ENCODE peak calls at places on chromosomes 2 and 18, in five cellular contexts. One of them, this sample, is unnamed.

GRCh38 chr2:233453916-233454315 is 99.6 kb downstream of the DGKD start:
- DNase-seq in left lung: peak
- DNase-seq in HL-60: no peak
- DNase-seq in AG04450: no peak
- DNase-seq in sigmoid colon: no peak
- DNase-seq in this sample: no peak

GRCh38 chr18:10798727-10799435 is 273.1 kb downstream of the NAPG start:
- DNase-seq in sigmoid colon: no peak
- DNase-seq in HL-60: no peak
- DNase-seq in AG04450: no peak
- DNase-seq in left lung: no peak
- DNase-seq in this sample: no peak

GRCh38 chr2:175207741-175208438 is 26.4 kb upstream of the ATP5MC3 start:
- DNase-seq in sigmoid colon: no peak
- DNase-seq in HL-60: no peak
- DNase-seq in AG04450: no peak
- DNase-seq in left lung: no peak
- DNase-seq in this sample: no peak

GRCh38 chr2:223054193-223054781 is 2.3 kb downstream of the KCNE4 start:
- DNase-seq in AG04450: no peak
- DNase-seq in left lung: no peak
- DNase-seq in sigmoid colon: peak
- DNase-seq in HL-60: peak
- DNase-seq in this sample: no peak

GRCh38 chr2:214311931-214312749 is 98.7 kb upstream of the VWC2L start:
- DNase-seq in HL-60: no peak
- DNase-seq in left lung: no peak
- DNase-seq in AG04450: no peak
- DNase-seq in sigmoid colon: no peak
- DNase-seq in this sample: no peak

GRCh38 chr2:224690868-224691267 is 25.3 kb downstream of the CCDC195 start:
- DNase-seq in sigmoid colon: no peak
- DNase-seq in left lung: no peak
- DNase-seq in HL-60: no peak
- DNase-seq in AG04450: no peak
- DNase-seq in this sample: no peak

GRCh38 chr18:9707381-9708056 is 582 bp upstream of the RAB31 start:
- DNase-seq in AG04450: no peak
- DNase-seq in HL-60: no peak
- DNase-seq in left lung: no peak
- DNase-seq in sigmoid colon: peak
- DNase-seq in this sample: no peak

GRCh38 chr2:222381556-222381955 is 42.8 kb upstream of the SGPP2 start:
- DNase-seq in AG04450: no peak
- DNase-seq in left lung: no peak
- DNase-seq in sigmoid colon: no peak
- DNase-seq in HL-60: no peak
- DNase-seq in this sample: no peak

GRCh38 chr2:178477443-178478099 is 829 bp downstream of the FKBP7 start:
- DNase-seq in left lung: no peak
- DNase-seq in HL-60: no peak
- DNase-seq in AG04450: no peak
- DNase-seq in sigmoid colon: no peak
- DNase-seq in this sample: no peak

GRCh38 chr2:43777306-43777926 is 3.6 kb downstream of the DYNC2LI1 start:
- DNase-seq in AG04450: no peak
- DNase-seq in HL-60: no peak
- DNase-seq in left lung: peak
- DNase-seq in sigmoid colon: no peak
- DNase-seq in this sample: no peak

GRCh38 chr2:196983934-196984333 is 57.4 kb upstream of the PGAP1 start:
- DNase-seq in sigmoid colon: no peak
- DNase-seq in AG04450: no peak
- DNase-seq in HL-60: peak
- DNase-seq in left lung: no peak
- DNase-seq in this sample: no peak

GRCh38 chr2:174392706-174393105 is 2.8 kb upstream of the SCRN3 start:
- DNase-seq in AG04450: no peak
- DNase-seq in left lung: no peak
- DNase-seq in sigmoid colon: no peak
- DNase-seq in HL-60: no peak
- DNase-seq in this sample: no peak

GRCh38 chr2:55885129-55885943 is 38.2 kb downstream of the EFEMP1 start:
- DNase-seq in sigmoid colon: no peak
- DNase-seq in HL-60: no peak
- DNase-seq in AG04450: peak
- DNase-seq in left lung: peak
- DNase-seq in this sample: no peak

GRCh38 chr2:30691091-30691947 is 115.9 kb downstream of the CAPN13 start:
- DNase-seq in left lung: no peak
- DNase-seq in HL-60: no peak
- DNase-seq in sigmoid colon: peak
- DNase-seq in AG04450: no peak
- DNase-seq in this sample: no peak

GRCh38 chr18:56541790-56542189 is 96.6 kb downstream of the TXNL1 start:
- DNase-seq in sigmoid colon: no peak
- DNase-seq in HL-60: peak
- DNase-seq in AG04450: no peak
- DNase-seq in left lung: no peak
- DNase-seq in this sample: no peak

GRCh38 chr2:3625186-3625585 is 30.3 kb downstream of the COLEC11 start:
- DNase-seq in left lung: peak
- DNase-seq in HL-60: no peak
- DNase-seq in sigmoid colon: peak
- DNase-seq in AG04450: no peak
- DNase-seq in this sample: no peak

GRCh38 chr2:117272975-117273671 is 541.4 kb upstream of the DDX18 start:
- DNase-seq in AG04450: no peak
- DNase-seq in sigmoid colon: no peak
- DNase-seq in HL-60: no peak
- DNase-seq in left lung: no peak
- DNase-seq in this sample: no peak

GRCh38 chr18:79937103-79937860 is 14.2 kb downstream of the SLC66A2 start:
- DNase-seq in AG04450: no peak
- DNase-seq in left lung: peak
- DNase-seq in sigmoid colon: peak
- DNase-seq in HL-60: no peak
- DNase-seq in this sample: no peak

DNA sequence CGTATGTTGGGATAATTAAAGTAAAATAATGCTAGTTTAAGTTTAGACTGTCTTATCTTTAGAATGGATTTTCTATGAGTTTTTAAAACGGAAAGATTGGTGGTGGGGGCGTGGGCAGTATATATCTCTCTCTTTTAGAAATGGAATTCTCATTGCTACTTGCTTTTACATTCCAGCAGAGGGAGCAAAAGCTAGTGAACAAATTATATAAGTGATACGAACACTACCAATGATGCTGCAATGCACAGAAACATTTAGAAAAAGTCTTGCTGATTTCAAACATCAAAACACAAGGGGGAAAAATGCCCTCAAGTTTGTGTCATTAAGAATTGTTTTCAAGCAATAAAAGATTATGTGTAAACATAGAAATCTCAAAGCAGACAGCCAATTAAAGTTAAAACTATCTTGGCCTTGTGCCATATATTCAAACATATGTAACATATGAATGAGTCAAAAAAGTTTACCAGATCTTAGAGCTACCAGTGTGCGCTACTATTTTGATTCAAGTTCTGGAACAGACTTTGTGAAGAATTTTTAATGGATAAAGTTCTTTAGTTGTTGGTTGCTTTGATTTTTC is 296.3 kb upstream of the KCNJ3 start:
- DNase-seq in left lung: no peak
- DNase-seq in sigmoid colon: no peak
- DNase-seq in HL-60: no peak
- DNase-seq in AG04450: no peak
- DNase-seq in this sample: no peak
- TF ChIP-seq CTCF in left lung: no peak
- TF ChIP-seq CTCF in sigmoid colon: no peak
- TF ChIP-seq CTCF in HL-60: no peak
- TF ChIP-seq CTCF in AG04450: no peak
- TF ChIP-seq CTCF in this sample: peak

DNA sequence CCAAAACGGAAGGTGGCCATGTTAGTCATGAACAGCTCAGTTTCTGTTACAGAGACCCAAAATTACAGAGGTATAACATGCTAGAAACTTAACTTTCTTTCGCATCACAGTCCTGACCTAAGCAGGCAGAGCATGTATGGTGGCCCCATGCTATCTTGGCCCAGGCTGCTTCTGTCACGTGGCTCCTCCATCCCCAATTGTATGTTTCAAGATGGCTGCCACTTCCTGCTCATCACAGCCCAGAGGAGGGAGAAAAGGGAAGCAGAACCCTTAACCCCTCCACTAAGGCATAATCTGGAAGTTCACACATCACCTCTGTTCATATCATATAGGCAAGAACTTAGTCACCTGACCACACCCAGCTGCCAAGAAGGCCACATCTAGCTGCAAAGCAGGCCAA is 28.7 kb downstream of the CDK15 start:
- DNase-seq in AG04450: no peak
- DNase-seq in HL-60: no peak
- DNase-seq in sigmoid colon: no peak
- DNase-seq in left lung: no peak
- DNase-seq in this sample: no peak
- TF ChIP-seq CTCF in AG04450: no peak
- TF ChIP-seq CTCF in HL-60: no peak
- TF ChIP-seq CTCF in sigmoid colon: no peak
- TF ChIP-seq CTCF in left lung: no peak
- TF ChIP-seq CTCF in this sample: no peak

GRCh38 chr18:12883684-12884520 is at the start of gene PTPN2:
- DNase-seq in AG04450: peak
- DNase-seq in left lung: peak
- DNase-seq in sigmoid colon: peak
- DNase-seq in HL-60: peak
- DNase-seq in this sample: peak

GRCh38 chr18:12883003-12883683 is 894 bp downstream of the PTPN2 start:
- DNase-seq in sigmoid colon: no peak
- DNase-seq in AG04450: no peak
- DNase-seq in HL-60: no peak
- DNase-seq in left lung: no peak
- DNase-seq in this sample: no peak

GRCh38 chr18:12884521-12885323 is 685 bp upstream of the PTPN2 start:
- DNase-seq in HL-60: peak
- DNase-seq in sigmoid colon: no peak
- DNase-seq in AG04450: no peak
- DNase-seq in left lung: no peak
- DNase-seq in this sample: no peak

GRCh38 chr18:12885500-12885899 is 1.5 kb upstream of the PTPN2 start:
- DNase-seq in sigmoid colon: no peak
- DNase-seq in AG04450: no peak
- DNase-seq in left lung: no peak
- DNase-seq in HL-60: no peak
- DNase-seq in this sample: no peak

DNA sequence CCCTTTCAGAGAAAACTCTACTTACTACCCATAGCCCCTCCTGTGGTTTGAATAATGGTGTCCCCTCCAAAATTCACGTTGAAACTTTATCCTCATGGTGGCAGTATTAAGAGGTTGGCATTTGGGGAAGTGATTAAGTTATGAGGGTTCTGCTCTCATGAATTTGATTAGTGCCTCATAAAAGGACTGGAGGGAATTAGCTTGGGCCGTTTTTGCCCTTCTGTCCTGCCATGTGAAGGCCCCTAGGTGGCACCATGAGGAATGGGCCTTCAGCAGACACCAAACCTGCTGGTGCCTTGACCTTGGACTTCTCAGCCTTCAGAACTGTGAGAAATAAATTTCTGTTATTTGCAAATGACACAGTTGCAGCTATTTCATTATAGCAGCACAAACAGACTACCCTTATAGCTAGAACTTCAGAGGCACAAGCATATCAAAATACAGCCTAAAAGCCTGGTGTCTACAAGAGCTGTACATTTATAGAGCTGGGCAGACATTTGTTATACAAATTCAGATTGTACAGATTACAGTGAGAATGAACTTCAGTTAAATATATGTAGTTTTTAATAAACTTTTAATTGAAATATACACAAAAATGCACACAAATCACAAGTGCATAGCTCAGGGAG is 2.6 kb upstream of the PTPN2 start:
- DNase-seq in left lung: no peak
- DNase-seq in HL-60: peak
- DNase-seq in AG04450: no peak
- DNase-seq in sigmoid colon: no peak
- DNase-seq in this sample: no peak
- TF ChIP-seq CTCF in left lung: peak
- TF ChIP-seq CTCF in HL-60: peak
- TF ChIP-seq CTCF in AG04450: peak
- TF ChIP-seq CTCF in sigmoid colon: no peak
- TF ChIP-seq CTCF in this sample: peak

GRCh38 chr2:191369034-191369433 is 123.8 kb downstream of the MYO1B start:
- DNase-seq in HL-60: no peak
- DNase-seq in sigmoid colon: no peak
- DNase-seq in AG04450: no peak
- DNase-seq in left lung: no peak
- DNase-seq in this sample: no peak
- TF ChIP-seq CTCF in HL-60: no peak
- TF ChIP-seq CTCF in sigmoid colon: no peak
- TF ChIP-seq CTCF in AG04450: peak
- TF ChIP-seq CTCF in left lung: no peak
- TF ChIP-seq CTCF in this sample: peak

This sample was measured in progenitor cell of endocrine pancreas.